ENCODE peak calls at places on chromosomes 4 and X, in eight cellular contexts. N, Y, J, Q, I, Z, E and O are unnamed samples.

GRCh38 chrX:114959729-114960128 is 57.7 kb downstream of the IL13RA2 start:
- DNase-seq in N (no peak), Y (no peak), J (no peak), Q (no peak), I (no peak), Z (no peak), E (peak), O (no peak)

GRCh38 chrX:64205441-64205734 is at the start of gene AMER1:
- DNase-seq in N (no peak), Y (peak), J (no peak), Q (no peak), I (no peak), Z (peak), E (no peak), O (no peak)

GRCh38 chr4:89482926-89483595 is 175.5 kb upstream of the GPRIN3 start:
- DNase-seq in N (no peak), Y (no peak), J (no peak), Q (no peak), I (no peak), Z (peak), E (peak), O (no peak)

GRCh38 chr4:7540654-7541413 is 106.1 kb upstream of the PSAPL1 start:
- DNase-seq in N (no peak), Y (no peak), J (no peak), Q (no peak), I (no peak), Z (peak), E (no peak), O (no peak)

GRCh38 chrX:17655232-17656034 is 81.9 kb upstream of the SCML1 start:
- DNase-seq in N (no peak), Y (no peak), J (no peak), Q (no peak), I (no peak), Z (peak), E (no peak), O (no peak)

GRCh38 chr4:180932365-180933001 is 1310.7 kb upstream of the TENM3 start:
- DNase-seq in N (no peak), Y (no peak), J (no peak), Q (no peak), I (no peak), Z (no peak), E (no peak), O (no peak)

GRCh38 chr4:6773106-6773505 is 9.4 kb upstream of the KIAA0232 start:
- DNase-seq in N (no peak), Y (no peak), J (no peak), Q (no peak), I (no peak), Z (no peak), E (peak), O (peak)

GRCh38 chr4:81635747-81636146 is 164.0 kb upstream of the RASGEF1B start:
- DNase-seq in N (peak), Y (no peak), J (no peak), Q (peak), I (peak), Z (no peak), E (peak), O (peak)

GRCh38 chr4:140870427-140870826 is 114.2 kb upstream of the TBC1D9 start:
- DNase-seq in N (no peak), Y (no peak), J (no peak), Q (no peak), I (no peak), Z (no peak), E (no peak), O (no peak)

GRCh38 chr4:98663226-98664006 is 5.0 kb upstream of the TSPAN5 start:
- DNase-seq in N (no peak), Y (no peak), J (peak), Q (no peak), I (no peak), Z (no peak), E (peak), O (peak)

GRCh38 chr4:18664051-18664450 is 642.5 kb upstream of the LCORL start:
- DNase-seq in N (no peak), Y (no peak), J (no peak), Q (no peak), I (no peak), Z (peak), E (no peak), O (no peak)

GRCh38 chr4:833731-834367 is 7.9 kb upstream of the CPLX1 start:
- DNase-seq in N (no peak), Y (no peak), J (peak), Q (no peak), I (peak), Z (peak), E (no peak), O (no peak)

GRCh38 chr4:108492816-108493595 is 127.4 kb upstream of the RPL34 start:
- DNase-seq in N (peak), Y (no peak), J (no peak), Q (no peak), I (peak), Z (no peak), E (peak), O (peak)

GRCh38 chrX:479273-479981 is 92.7 kb upstream of the PPP2R3B start:
- DNase-seq in N (no peak), Y (no peak), J (no peak), Q (no peak), I (no peak), Z (no peak), E (no peak), O (no peak)

GRCh38 chr4:78565971-78566372 is 14.4 kb downstream of the ANXA3 start:
- DNase-seq in N (peak), Y (no peak), J (no peak), Q (no peak), I (no peak), Z (no peak), E (peak), O (no peak)

GRCh38 chr4:67700119-67700873 is 659 bp downstream of the UBA6 start:
- DNase-seq in N (no peak), Y (no peak), J (no peak), Q (no peak), I (no peak), Z (no peak), E (peak), O (peak)

GRCh38 chr4:147044241-147044640 is 98.6 kb upstream of the TTC29 start:
- DNase-seq in N (no peak), Y (no peak), J (no peak), Q (no peak), I (no peak), Z (no peak), E (no peak), O (no peak)

GRCh38 chr4:134501973-134502372 is 300.4 kb upstream of the PABPC4L start:
- DNase-seq in N (no peak), Y (no peak), J (no peak), Q (no peak), I (no peak), Z (no peak), E (no peak), O (no peak)

GRCh38 chrX:29422034-29422433 is 793.3 kb upstream of the MAGEB2 start:
- DNase-seq in N (no peak), Y (no peak), J (no peak), Q (no peak), I (no peak), Z (no peak), E (no peak), O (no peak)

GRCh38 chr4:2449511-2450392 is 19.2 kb upstream of the RNF4 start:
- DNase-seq in N (no peak), Y (no peak), J (no peak), Q (no peak), I (no peak), Z (peak), E (no peak), O (no peak)

GRCh38 chr4:109496875-109497274 is 63.2 kb upstream of the MCUB start:
- DNase-seq in N (no peak), Y (no peak), J (no peak), Q (no peak), I (no peak), Z (no peak), E (no peak), O (no peak)

GRCh38 chrX:136725446-136726104 is 55.2 kb downstream of the ARHGEF6 start:
- DNase-seq in N (no peak), Y (no peak), J (peak), Q (no peak), I (no peak), Z (no peak), E (peak), O (no peak)

GRCh38 chr4:47525154-47525819 is 40.2 kb downstream of the ATP10D start:
- DNase-seq in N (peak), Y (no peak), J (no peak), Q (no peak), I (no peak), Z (no peak), E (peak), O (no peak)

GRCh38 chr4:88881227-88881569 is 175.8 kb downstream of the FAM13A start:
- DNase-seq in N (no peak), Y (no peak), J (no peak), Q (no peak), I (no peak), Z (no peak), E (no peak), O (no peak)

GRCh38 chr4:46927201-46927600 is 18.2 kb upstream of the COX7B2 start:
- DNase-seq in N (no peak), Y (no peak), J (no peak), Q (no peak), I (no peak), Z (no peak), E (no peak), O (no peak)

GRCh38 chr4:36351082-36351666 is 69.8 kb downstream of the DTHD1 start:
- DNase-seq in N (peak), Y (peak), J (peak), Q (no peak), I (peak), Z (no peak), E (peak), O (peak)

GRCh38 chrX:75522565-75523411 is at the start of gene ZDHHC15:
- DNase-seq in N (no peak), Y (peak), J (peak), Q (no peak), I (no peak), Z (peak), E (peak), O (no peak)

GRCh38 chr4:166622425-166622977 is 611.8 kb downstream of the SPOCK3 start:
- DNase-seq in N (no peak), Y (no peak), J (no peak), Q (no peak), I (no peak), Z (no peak), E (no peak), O (peak)

GRCh38 chrX:151970661-151971060 is 3.8 kb downstream of the GABRE start:
- DNase-seq in N (no peak), Y (peak), J (peak), Q (peak), I (no peak), Z (peak), E (peak), O (no peak)

GRCh38 chr4:109972786-109973528 is 60.3 kb downstream of the EGF start:
- DNase-seq in N (no peak), Y (no peak), J (no peak), Q (no peak), I (no peak), Z (no peak), E (no peak), O (no peak)

GRCh38 chr4:2915789-2916188 is 47.4 kb downstream of the NOP14 start:
- DNase-seq in N (no peak), Y (no peak), J (no peak), Q (no peak), I (peak), Z (no peak), E (no peak), O (no peak)

GRCh38 chrX:8139713-8140112 is 31.4 kb downstream of the VCX2 start:
- DNase-seq in N (no peak), Y (no peak), J (no peak), Q (no peak), I (no peak), Z (no peak), E (peak), O (no peak)

GRCh38 chrX:44063611-44064010 is 90.4 kb upstream of the NDP start:
- DNase-seq in N (no peak), Y (no peak), J (no peak), Q (no peak), I (no peak), Z (no peak), E (no peak), O (no peak)

GRCh38 chr4:156194896-156195295 is 241.2 kb upstream of the CTSO start:
- DNase-seq in N (no peak), Y (no peak), J (no peak), Q (no peak), I (no peak), Z (no peak), E (peak), O (no peak)

GRCh38 chr4:41746025-41746439 is 2.5 kb downstream of the PHOX2B start:
- DNase-seq in N (no peak), Y (no peak), J (no peak), Q (no peak), I (no peak), Z (peak), E (no peak), O (no peak)

GRCh38 chr4:60241886-60242285 is 958.2 kb upstream of the ADGRL3 start:
- DNase-seq in N (no peak), Y (no peak), J (no peak), Q (no peak), I (no peak), Z (no peak), E (no peak), O (no peak)

GRCh38 chr4:4859010-4859798 is at the start of gene MSX1:
- DNase-seq in N (peak), Y (peak), J (peak), Q (peak), I (peak), Z (peak), E (peak), O (peak)

GRCh38 chr4:40909363-40909876 is 159.7 kb downstream of the NSUN7 start:
- DNase-seq in N (peak), Y (no peak), J (no peak), Q (no peak), I (no peak), Z (no peak), E (peak), O (no peak)

DNA sequence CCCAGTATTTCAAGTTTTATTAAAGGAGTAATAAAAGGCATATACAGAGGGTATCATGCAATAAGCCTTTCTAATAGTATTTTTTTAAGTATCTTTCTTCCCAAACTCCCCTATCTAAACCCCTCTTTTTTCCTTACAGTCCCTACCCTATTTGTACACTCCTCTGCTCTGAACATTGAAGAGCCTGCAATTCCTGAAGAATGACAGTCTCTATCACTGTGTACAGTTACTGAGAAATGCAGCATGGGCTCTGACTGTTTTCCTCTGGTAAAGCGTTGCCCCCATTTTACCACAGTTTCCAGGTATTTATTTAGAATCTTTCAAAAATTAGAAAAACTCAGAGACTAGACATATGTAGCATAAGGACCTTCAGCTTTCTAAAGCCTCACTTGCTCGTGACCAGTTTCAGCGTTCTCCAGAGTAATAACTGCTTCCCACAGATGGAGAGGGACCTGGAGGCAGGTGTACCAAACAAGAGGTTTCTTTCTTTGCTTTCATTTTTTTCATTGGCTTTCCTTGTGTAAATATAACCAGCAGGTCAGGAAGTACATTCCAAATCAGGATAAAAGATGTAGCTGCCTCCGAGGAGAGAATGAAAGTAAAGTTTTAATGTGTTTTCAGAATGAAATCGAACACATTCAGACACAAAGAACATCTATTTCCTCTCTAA is 230.8 kb downstream of the CFAP299 start:
- DNase-seq in N (no peak), Y (no peak), J (no peak), Q (no peak), I (no peak), Z (no peak), E (peak), O (no peak)
- H3K4me3 ChIP-seq in N (no peak), Y (no peak), J (no peak), Q (no peak), I (no peak), Z (no peak), E (peak), O (peak)

GRCh38 chr4:92035666-92036065 is 268.1 kb upstream of the GRID2 start:
- DNase-seq in N (no peak), Y (no peak), J (no peak), Q (no peak), I (no peak), Z (no peak), E (no peak), O (peak)
- TF ChIP-seq CTCF in N (no peak), Y (no peak), J (no peak), Q (no peak), I (no peak), Z (no peak), E (no peak), O (no peak)

GRCh38 chr4:151643564-151643963 is 117.2 kb downstream of the GATB start:
- DNase-seq in N (no peak), Y (no peak), J (no peak), Q (no peak), I (no peak), Z (no peak), E (no peak), O (no peak)
- H3K4me3 ChIP-seq in N (no peak), Y (no peak), J (no peak), Q (no peak), I (no peak), Z (no peak), E (no peak), O (no peak)

DNA sequence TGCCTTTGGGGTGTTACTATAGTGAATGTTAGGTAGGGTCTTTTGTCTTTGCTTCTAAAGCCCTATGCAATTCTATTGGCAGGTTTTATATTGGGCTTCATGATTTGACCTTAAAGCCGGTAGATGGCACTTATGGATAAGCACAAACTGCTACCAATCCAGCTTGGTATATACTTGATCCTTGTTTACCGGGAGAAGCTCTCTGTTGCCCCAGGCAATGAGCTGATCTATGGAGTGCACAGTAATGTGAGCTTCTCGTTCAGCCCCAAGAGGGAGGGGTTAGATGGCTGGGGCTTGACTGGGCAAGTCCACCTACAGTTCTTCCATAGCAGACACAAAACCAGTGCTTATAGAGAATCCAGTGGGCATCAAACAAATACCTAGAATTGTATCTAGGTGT is 287.2 kb upstream of the CT83 start:
- DNase-seq in N (no peak), Y (no peak), J (no peak), Q (no peak), I (no peak), Z (no peak), E (no peak), O (no peak)
- TF ChIP-seq CTCF in N (no peak), Y (no peak), J (no peak), Q (no peak), I (no peak), Z (no peak), E (no peak), O (no peak)